ENCODE peak calls at places on chromosome 22, in seven cellular contexts. One of them, this sample, is unnamed.

GRCh38 chr22:48757581-48757980 is 1070.1 kb downstream of the BRD1 start:
- DNase-seq in CD8-positive, alpha-beta memory T cell: no peak
- DNase-seq in mucosa of descending colon: no peak
- DNase-seq in coronary artery: peak; percentile 64
- DNase-seq in adrenal gland: peak; percentile 11
- DNase-seq in astrocyte of the spinal cord: no peak
- DNase-seq in transverse colon: no peak
- DNase-seq in this sample: no peak

GRCh38 chr22:35959121-35959800 is 69.4 kb downstream of the RBFOX2 start:
- DNase-seq in CD8-positive, alpha-beta memory T cell: no peak
- DNase-seq in mucosa of descending colon: no peak
- DNase-seq in coronary artery: no peak
- DNase-seq in adrenal gland: no peak
- DNase-seq in astrocyte of the spinal cord: no peak
- DNase-seq in transverse colon: no peak
- DNase-seq in this sample: no peak

GRCh38 chr22:28444659-28445058 is 235.0 kb downstream of the TTC28 start:
- DNase-seq in CD8-positive, alpha-beta memory T cell: no peak
- DNase-seq in mucosa of descending colon: no peak
- DNase-seq in coronary artery: no peak
- DNase-seq in adrenal gland: no peak
- DNase-seq in astrocyte of the spinal cord: no peak
- DNase-seq in transverse colon: no peak
- DNase-seq in this sample: no peak

GRCh38 chr22:20903093-20903492 is 14.1 kb upstream of the CRKL start:
- DNase-seq in CD8-positive, alpha-beta memory T cell: no peak
- DNase-seq in mucosa of descending colon: no peak
- DNase-seq in coronary artery: no peak
- DNase-seq in adrenal gland: no peak
- DNase-seq in astrocyte of the spinal cord: no peak
- DNase-seq in transverse colon: no peak
- DNase-seq in this sample: no peak

GRCh38 chr22:29912605-29913398 is 29.8 kb downstream of the MTMR3 start:
- DNase-seq in CD8-positive, alpha-beta memory T cell: no peak
- DNase-seq in mucosa of descending colon: no peak
- DNase-seq in coronary artery: no peak
- DNase-seq in adrenal gland: no peak
- DNase-seq in astrocyte of the spinal cord: peak; percentile 92
- DNase-seq in transverse colon: no peak
- DNase-seq in this sample: peak; percentile 35

GRCh38 chr22:17779286-17780115 is 5.2 kb upstream of the BID start:
- DNase-seq in CD8-positive, alpha-beta memory T cell: no peak
- DNase-seq in mucosa of descending colon: no peak
- DNase-seq in coronary artery: no peak
- DNase-seq in adrenal gland: no peak
- DNase-seq in astrocyte of the spinal cord: no peak
- DNase-seq in transverse colon: no peak
- DNase-seq in this sample: no peak

GRCh38 chr22:46079861-46080821 is 70.2 kb upstream of the PPARA start:
- DNase-seq in CD8-positive, alpha-beta memory T cell: no peak
- DNase-seq in mucosa of descending colon: peak; percentile 72
- DNase-seq in coronary artery: peak; percentile 96
- DNase-seq in adrenal gland: peak; percentile 87
- DNase-seq in astrocyte of the spinal cord: peak; percentile 86
- DNase-seq in transverse colon: peak; percentile 60
- DNase-seq in this sample: peak; percentile 95

GRCh38 chr22:23534851-23535717 is 45.0 kb downstream of the IGLL1 start:
- DNase-seq in CD8-positive, alpha-beta memory T cell: no peak
- DNase-seq in mucosa of descending colon: no peak
- DNase-seq in coronary artery: peak; percentile 59
- DNase-seq in adrenal gland: no peak
- DNase-seq in astrocyte of the spinal cord: no peak
- DNase-seq in transverse colon: no peak
- DNase-seq in this sample: no peak

GRCh38 chr22:33073989-33074391 is 15.8 kb upstream of the SYN3 start:
- DNase-seq in CD8-positive, alpha-beta memory T cell: no peak
- DNase-seq in mucosa of descending colon: no peak
- DNase-seq in coronary artery: no peak
- DNase-seq in adrenal gland: no peak
- DNase-seq in astrocyte of the spinal cord: no peak
- DNase-seq in transverse colon: no peak
- DNase-seq in this sample: peak; percentile 85

GRCh38 chr22:47165998-47166397 is 403.5 kb downstream of the TBC1D22A start:
- DNase-seq in CD8-positive, alpha-beta memory T cell: no peak
- DNase-seq in mucosa of descending colon: no peak
- DNase-seq in coronary artery: peak; percentile 26
- DNase-seq in adrenal gland: no peak
- DNase-seq in astrocyte of the spinal cord: no peak
- DNase-seq in transverse colon: no peak
- DNase-seq in this sample: no peak

GRCh38 chr22:33023119-33023827 is 34.9 kb downstream of the SYN3 start:
- DNase-seq in CD8-positive, alpha-beta memory T cell: no peak
- DNase-seq in mucosa of descending colon: no peak
- DNase-seq in coronary artery: no peak
- DNase-seq in adrenal gland: no peak
- DNase-seq in astrocyte of the spinal cord: no peak
- DNase-seq in transverse colon: no peak
- DNase-seq in this sample: no peak

GRCh38 chr22:50729391-50730012 is 8.5 kb upstream of the ACR start:
- DNase-seq in CD8-positive, alpha-beta memory T cell: no peak
- DNase-seq in mucosa of descending colon: peak; percentile 46
- DNase-seq in coronary artery: no peak
- DNase-seq in adrenal gland: no peak
- DNase-seq in astrocyte of the spinal cord: no peak
- DNase-seq in transverse colon: peak; percentile 30
- DNase-seq in this sample: no peak

GRCh38 chr22:23236026-23236425 is 55.7 kb downstream of the BCR start:
- DNase-seq in CD8-positive, alpha-beta memory T cell: no peak
- DNase-seq in mucosa of descending colon: no peak
- DNase-seq in coronary artery: no peak
- DNase-seq in adrenal gland: no peak
- DNase-seq in astrocyte of the spinal cord: no peak
- DNase-seq in transverse colon: no peak
- DNase-seq in this sample: no peak

GRCh38 chr22:39545310-39546063 is 12.9 kb upstream of the RPS19BP1 start:
- DNase-seq in CD8-positive, alpha-beta memory T cell: peak; percentile 73
- DNase-seq in mucosa of descending colon: no peak
- DNase-seq in coronary artery: no peak
- DNase-seq in adrenal gland: peak; percentile 61
- DNase-seq in astrocyte of the spinal cord: peak; percentile 36
- DNase-seq in transverse colon: peak; percentile 47
- DNase-seq in this sample: peak; percentile 32

GRCh38 chr22:39547587-39547947 is 15.0 kb upstream of the RPS19BP1 start:
- DNase-seq in CD8-positive, alpha-beta memory T cell: no peak
- DNase-seq in mucosa of descending colon: no peak
- DNase-seq in coronary artery: no peak
- DNase-seq in adrenal gland: no peak
- DNase-seq in astrocyte of the spinal cord: no peak
- DNase-seq in transverse colon: no peak
- DNase-seq in this sample: no peak

GRCh38 chr22:39546064-39546365 is 13.5 kb upstream of the RPS19BP1 start:
- DNase-seq in CD8-positive, alpha-beta memory T cell: no peak
- DNase-seq in mucosa of descending colon: no peak
- DNase-seq in coronary artery: no peak
- DNase-seq in adrenal gland: no peak
- DNase-seq in astrocyte of the spinal cord: no peak
- DNase-seq in transverse colon: no peak
- DNase-seq in this sample: no peak

GRCh38 chr22:39543095-39543494 is 10.5 kb upstream of the RPS19BP1 start:
- DNase-seq in CD8-positive, alpha-beta memory T cell: no peak
- DNase-seq in mucosa of descending colon: no peak
- DNase-seq in coronary artery: no peak
- DNase-seq in adrenal gland: no peak
- DNase-seq in astrocyte of the spinal cord: no peak
- DNase-seq in transverse colon: no peak
- DNase-seq in this sample: no peak

DNA sequence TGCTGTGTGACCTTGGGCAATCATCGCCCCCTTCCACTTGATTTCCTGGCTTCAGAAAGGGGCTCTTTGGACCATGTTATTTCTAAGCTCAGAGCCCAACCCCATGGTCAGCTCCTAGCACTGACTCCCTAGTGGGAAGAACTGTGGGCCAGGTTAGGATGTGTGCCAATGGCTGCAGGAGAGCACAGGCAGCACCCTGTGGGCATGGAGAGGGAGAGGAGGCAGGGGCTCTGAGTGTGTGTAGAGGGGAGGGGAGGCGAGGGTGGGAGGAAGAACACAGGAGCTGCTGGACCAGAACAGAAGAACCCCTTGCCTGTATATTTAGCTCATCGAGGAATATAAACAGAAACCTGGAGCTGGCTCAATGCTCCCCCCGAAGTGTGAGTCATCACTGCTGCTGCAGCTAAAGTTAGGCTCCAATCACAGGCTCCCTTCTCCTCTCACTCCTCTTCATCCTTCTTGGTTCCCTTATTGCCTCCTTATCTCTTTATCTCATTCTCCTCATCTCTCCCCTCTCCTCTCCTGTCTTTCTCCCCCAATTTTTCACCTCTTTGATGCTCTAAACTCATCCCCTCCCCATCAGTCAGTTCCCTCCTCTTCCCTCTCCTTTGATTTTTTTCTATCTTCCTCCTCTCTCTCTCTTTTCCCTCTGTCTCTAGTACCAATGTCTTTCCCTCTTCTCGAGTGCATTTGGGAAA is 14.5 kb upstream of the RPS19BP1 start:
- DNase-seq in CD8-positive, alpha-beta memory T cell: no peak
- DNase-seq in mucosa of descending colon: no peak
- DNase-seq in coronary artery: no peak
- DNase-seq in adrenal gland: no peak
- DNase-seq in astrocyte of the spinal cord: peak; percentile 47
- DNase-seq in transverse colon: no peak
- DNase-seq in this sample: peak; percentile 42
- H3K4me3 ChIP-seq in CD8-positive, alpha-beta memory T cell: no peak overlapping the region
- H3K4me3 ChIP-seq in mucosa of descending colon: no peak overlapping the region
- H3K4me3 ChIP-seq in coronary artery: no peak overlapping the region
- H3K4me3 ChIP-seq in adrenal gland: no peak overlapping the region
- H3K4me3 ChIP-seq in astrocyte of the spinal cord: no peak overlapping the region
- H3K4me3 ChIP-seq in transverse colon: no peak overlapping the region
- H3K4me3 ChIP-seq in this sample: no peak overlapping the region

DNA sequence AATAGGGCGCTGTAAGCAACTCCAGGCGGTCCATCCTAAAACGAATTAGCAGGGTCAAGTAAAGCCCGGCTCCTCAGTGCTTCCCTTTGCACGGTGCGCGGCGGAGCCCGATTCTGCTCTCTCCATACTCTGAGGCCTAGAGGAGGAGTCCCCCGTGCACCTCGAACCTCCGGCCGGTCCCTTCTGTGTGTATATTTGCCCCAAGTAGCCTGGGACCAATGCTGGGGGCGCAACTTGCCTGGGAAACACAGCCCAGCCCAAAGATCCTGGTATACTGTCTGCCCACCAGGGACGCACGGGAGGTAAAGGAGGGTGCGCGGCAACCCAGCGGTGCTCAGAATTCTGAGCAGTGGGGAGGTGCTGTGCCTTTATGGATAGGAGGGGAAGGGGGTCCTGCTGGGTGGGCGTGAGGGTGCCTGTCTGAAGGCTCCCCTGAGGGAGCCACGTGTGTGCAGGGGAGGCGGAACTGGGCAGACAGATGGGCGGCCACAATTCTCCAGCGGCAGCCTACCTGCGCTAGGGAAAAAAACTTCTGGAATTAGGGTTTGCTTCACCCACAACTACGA is 4.8 kb upstream of the TBX1 start:
- DNase-seq in CD8-positive, alpha-beta memory T cell: no peak
- DNase-seq in mucosa of descending colon: no peak
- DNase-seq in coronary artery: no peak
- DNase-seq in adrenal gland: no peak
- DNase-seq in astrocyte of the spinal cord: no peak
- DNase-seq in transverse colon: no peak
- DNase-seq in this sample: no peak
- H3K4me3 ChIP-seq in CD8-positive, alpha-beta memory T cell: no peak overlapping the region
- H3K4me3 ChIP-seq in mucosa of descending colon: no peak overlapping the region
- H3K4me3 ChIP-seq in coronary artery: no peak overlapping the region
- H3K4me3 ChIP-seq in adrenal gland: no peak overlapping the region
- H3K4me3 ChIP-seq in astrocyte of the spinal cord: no peak overlapping the region
- H3K4me3 ChIP-seq in transverse colon: no peak overlapping the region
- H3K4me3 ChIP-seq in this sample: no peak overlapping the region

GRCh38 chr22:42341779-42342178 is 71.3 kb upstream of the TCF20 start:
- DNase-seq in CD8-positive, alpha-beta memory T cell: no peak
- DNase-seq in mucosa of descending colon: no peak
- DNase-seq in coronary artery: no peak
- DNase-seq in adrenal gland: no peak
- DNase-seq in astrocyte of the spinal cord: no peak
- DNase-seq in transverse colon: no peak
- DNase-seq in this sample: no peak

GRCh38 chr22:42343551-42344081 is 73.2 kb upstream of the TCF20 start:
- DNase-seq in CD8-positive, alpha-beta memory T cell: no peak
- DNase-seq in mucosa of descending colon: no peak
- DNase-seq in coronary artery: no peak
- DNase-seq in adrenal gland: no peak
- DNase-seq in astrocyte of the spinal cord: no peak
- DNase-seq in transverse colon: no peak
- DNase-seq in this sample: no peak

GRCh38 chr22:42344391-42344861 is 74.0 kb upstream of the TCF20 start:
- DNase-seq in CD8-positive, alpha-beta memory T cell: no peak
- DNase-seq in mucosa of descending colon: no peak
- DNase-seq in coronary artery: no peak
- DNase-seq in adrenal gland: no peak
- DNase-seq in astrocyte of the spinal cord: peak; percentile 64
- DNase-seq in transverse colon: no peak
- DNase-seq in this sample: no peak

GRCh38 chr22:42342426-42343135 is 72.1 kb upstream of the TCF20 start:
- DNase-seq in CD8-positive, alpha-beta memory T cell: no peak
- DNase-seq in mucosa of descending colon: no peak
- DNase-seq in coronary artery: no peak
- DNase-seq in adrenal gland: no peak
- DNase-seq in astrocyte of the spinal cord: no peak
- DNase-seq in transverse colon: no peak
- DNase-seq in this sample: no peak

DNA sequence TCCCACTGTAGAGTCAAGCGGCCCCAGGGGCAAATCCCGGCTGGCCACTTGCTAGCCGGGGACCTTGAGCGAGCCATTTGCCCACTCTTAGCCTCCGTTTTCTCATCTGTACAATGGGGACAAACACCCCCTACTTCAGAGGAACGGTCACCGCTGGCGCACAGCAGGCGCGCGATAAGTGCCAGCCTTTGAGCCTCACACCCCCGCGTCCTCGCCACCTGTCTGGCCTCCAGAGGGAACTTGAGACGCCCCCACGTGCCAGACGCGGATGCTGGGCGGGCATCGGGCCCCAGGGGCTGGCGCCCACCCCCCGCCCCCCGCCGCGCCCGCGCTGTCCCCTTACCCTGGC is 72.7 kb upstream of the TCF20 start:
- DNase-seq in CD8-positive, alpha-beta memory T cell: no peak
- DNase-seq in mucosa of descending colon: no peak
- DNase-seq in coronary artery: no peak
- DNase-seq in adrenal gland: no peak
- DNase-seq in astrocyte of the spinal cord: no peak
- DNase-seq in transverse colon: no peak
- DNase-seq in this sample: no peak
- H3K4me3 ChIP-seq in CD8-positive, alpha-beta memory T cell: no peak overlapping the region
- H3K4me3 ChIP-seq in mucosa of descending colon: no peak overlapping the region
- H3K4me3 ChIP-seq in coronary artery: peak overlapping the region; percentile 74
- H3K4me3 ChIP-seq in adrenal gland: peak overlapping the region; percentile 59
- H3K4me3 ChIP-seq in astrocyte of the spinal cord: peak overlapping the region; percentile 12
- H3K4me3 ChIP-seq in transverse colon: peak overlapping the region; percentile 35
- H3K4me3 ChIP-seq in this sample: peak overlapping the region; percentile 45

DNA sequence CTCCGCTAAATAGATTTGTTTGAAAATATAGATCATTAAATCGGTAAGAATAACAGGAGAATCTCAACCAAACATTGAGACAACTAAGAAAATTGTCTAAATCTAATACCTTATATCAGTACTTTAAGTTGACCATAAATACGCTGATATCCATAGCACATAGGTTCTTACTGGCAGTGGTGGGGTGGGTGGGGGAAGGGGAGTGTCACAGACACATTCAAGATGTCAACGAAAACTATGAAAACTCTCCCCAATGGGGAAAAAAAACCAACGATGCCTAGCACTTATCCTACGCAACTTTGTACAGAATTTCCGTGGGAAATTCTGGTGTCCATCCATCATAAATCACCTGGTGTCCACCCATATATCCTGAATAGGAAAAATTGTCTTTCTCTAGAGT is 6.2 kb downstream of the GRAP2 start:
- DNase-seq in CD8-positive, alpha-beta memory T cell: no peak
- DNase-seq in mucosa of descending colon: no peak
- DNase-seq in coronary artery: no peak
- DNase-seq in adrenal gland: no peak
- DNase-seq in astrocyte of the spinal cord: no peak
- DNase-seq in transverse colon: no peak
- DNase-seq in this sample: no peak
- H3K4me3 ChIP-seq in CD8-positive, alpha-beta memory T cell: peak overlapping the region; percentile 68
- H3K4me3 ChIP-seq in mucosa of descending colon: no peak overlapping the region
- H3K4me3 ChIP-seq in coronary artery: no peak overlapping the region
- H3K4me3 ChIP-seq in adrenal gland: no peak overlapping the region
- H3K4me3 ChIP-seq in astrocyte of the spinal cord: no peak overlapping the region
- H3K4me3 ChIP-seq in transverse colon: no peak overlapping the region
- H3K4me3 ChIP-seq in this sample: no peak overlapping the region

This sample was measured in mammary epithelial cell.